ENCODE peak calls at places on chromosome 12, in four cellular contexts. J is GM12878, K is H1, C is K562. M is an unnamed sample.
A peak's percentile ranks its signal among the peaks of the same experiment; 100 is the strongest.

GRCh38 chr12:28023156-28023887 is 50.8 kb upstream of the PTHLH start:
- DNase-seq in K (no peak), J (no peak), C (no peak), M (peak; percentile 87)

GRCh38 chr12:117284160-117284559 is 77.3 kb downstream of the NOS1 start:
- DNase-seq in J (no peak), K (no peak), C (no peak), M (no peak)

GRCh38 chr12:13982010-13982409 is 608 bp upstream of the GRIN2B start:
- DNase-seq in J (no peak), K (peak; percentile 96), C (peak; percentile 11), M (peak; percentile 81)

GRCh38 chr12:88993655-88994054 is 358.6 kb downstream of the DUSP6 start:
- DNase-seq in K (no peak), J (no peak), C (no peak), M (peak; percentile 18)

GRCh38 chr12:45483571-45483970 is 245.9 kb upstream of the ARID2 start:
- DNase-seq in C (no peak), K (no peak), J (no peak), M (no peak)

GRCh38 chr12:128644664-128645296 is 179.0 kb downstream of the SLC15A4 start:
- DNase-seq in J (no peak), C (peak; percentile 59), K (peak; percentile 93), M (peak; percentile 19)

GRCh38 chr12:34390846-34391700 is 368.8 kb downstream of the ALG10 start:
- DNase-seq in K (no peak), J (no peak), C (no peak), M (no peak)

GRCh38 chr12:12003609-12004008 is 67.1 kb upstream of the BCL2L14 start:
- DNase-seq in K (no peak), J (no peak), C (no peak), M (no peak)

DNA sequence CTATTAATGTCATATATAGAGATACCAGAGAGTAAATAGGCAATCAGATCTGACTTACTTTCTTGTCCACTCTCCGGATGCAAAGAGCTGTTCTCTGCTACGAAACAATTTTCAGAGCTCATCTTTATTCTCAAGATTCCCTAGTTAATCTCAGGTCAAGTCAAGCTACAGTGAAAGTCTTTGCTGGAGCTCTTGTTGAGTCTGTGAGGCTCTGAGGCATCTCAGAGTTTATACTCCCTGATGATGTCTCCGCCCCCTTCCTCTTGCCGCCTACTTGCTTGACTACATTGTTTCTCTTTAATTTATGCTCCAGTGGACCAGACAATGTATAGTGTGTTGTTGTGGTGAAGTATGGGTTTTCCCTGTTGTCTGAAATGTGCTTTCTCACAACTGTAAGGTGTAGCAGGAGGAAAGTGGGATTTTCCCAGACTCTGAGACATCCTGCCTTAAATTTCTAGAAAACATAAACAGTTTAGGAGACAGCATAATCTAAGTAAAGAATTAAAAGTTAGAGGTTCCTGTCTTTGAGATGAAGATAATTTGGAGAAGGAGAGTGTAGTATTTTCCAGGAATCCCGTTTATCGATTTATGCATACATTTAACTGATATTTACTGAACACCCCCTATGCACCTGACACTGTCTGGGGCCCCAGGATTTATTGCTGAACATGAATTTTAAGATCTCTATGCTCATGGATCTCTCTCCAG is at the start of gene CD69:
- DNase-seq in C (peak; percentile 12), J (peak; percentile 95), K (no peak), M (no peak)
- TF ChIP-seq CHD2 in C (no peak), J (peak; percentile 51), K (no peak), M (no peak)

GRCh38 chr12:112194601-112195247 is 69.4 kb downstream of the TRAFD1 start:
- DNase-seq in J (no peak), K (no peak), C (no peak), M (no peak)

GRCh38 chr12:112199136-112199535 is 73.8 kb downstream of the TRAFD1 start:
- DNase-seq in J (no peak), C (no peak), K (no peak), M (no peak)

GRCh38 chr12:112192475-112192874 is 67.1 kb downstream of the TRAFD1 start:
- DNase-seq in C (no peak), J (no peak), K (no peak), M (no peak)

GRCh38 chr12:112196476-112196875 is 71.1 kb downstream of the TRAFD1 start:
- DNase-seq in K (no peak), C (no peak), J (no peak), M (no peak)

DNA sequence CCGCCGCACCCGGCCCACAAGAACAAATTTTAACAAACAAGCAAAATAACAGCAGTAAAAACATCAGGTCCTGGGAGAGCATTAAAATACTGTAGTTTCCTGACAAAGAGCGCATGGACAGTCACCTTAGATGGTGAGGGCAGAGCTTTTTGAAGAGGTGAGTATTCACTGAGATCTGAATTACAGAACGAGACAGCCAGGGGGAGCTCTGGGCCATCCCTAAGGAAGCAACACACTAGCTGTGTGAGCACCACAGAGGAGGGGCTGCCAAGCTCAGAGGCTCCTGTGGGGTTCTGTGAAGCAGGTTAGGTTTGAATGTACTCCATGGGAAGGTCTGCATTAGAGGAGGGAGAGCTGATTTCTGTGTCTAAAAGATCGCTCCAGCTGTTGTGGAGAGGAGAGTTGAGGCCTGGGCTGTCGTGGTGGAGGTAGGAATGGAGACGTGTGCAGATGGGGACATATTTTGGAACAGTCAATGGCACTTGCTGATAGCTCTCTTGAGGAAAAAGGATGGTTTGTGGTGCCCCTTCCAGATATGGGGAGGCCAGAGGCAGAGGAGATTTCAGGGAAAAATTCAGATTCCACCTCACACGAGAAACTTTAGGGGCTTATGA is 72.9 kb downstream of the TRAFD1 start:
- DNase-seq in C (peak; percentile 31), K (peak; percentile 82), J (no peak), M (peak; percentile 75)
- TF ChIP-seq CHD2 in C (no peak), K (no peak), J (no peak), M (no peak)

DNA sequence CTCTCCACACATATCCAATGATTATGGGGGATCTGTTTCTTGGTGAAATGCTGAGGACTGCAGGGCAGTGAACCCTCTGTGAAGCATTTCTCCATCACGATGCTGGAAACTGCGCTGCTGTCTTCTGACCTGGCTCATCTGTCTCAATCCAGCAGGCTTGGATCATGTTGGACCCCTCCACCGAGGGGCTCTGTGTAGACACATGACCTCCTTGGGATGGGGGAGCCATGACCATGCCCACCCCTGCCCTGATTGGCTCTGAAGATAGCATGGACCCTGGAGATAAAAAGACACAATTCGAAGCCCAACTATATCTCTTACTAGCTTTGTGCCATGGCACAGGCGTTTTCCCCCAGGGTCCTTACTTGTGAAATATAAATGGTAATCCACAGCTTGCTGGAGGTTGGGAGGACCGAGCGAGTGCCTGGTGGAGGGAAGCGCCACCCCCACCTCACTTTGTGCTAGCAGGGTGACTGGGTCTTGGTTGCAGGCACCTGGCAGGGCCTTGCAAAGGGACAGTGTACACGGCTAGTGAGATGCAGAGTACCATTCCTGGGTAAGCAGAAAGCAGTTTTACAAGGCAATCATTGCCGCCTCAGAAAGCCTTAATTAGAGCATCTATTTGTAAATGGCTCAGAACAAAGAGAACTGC is 2.3 kb upstream of the KRT83 start:
- DNase-seq in C (no peak), J (no peak), K (no peak), M (no peak)
- TF ChIP-seq CHD2 in C (no peak), J (no peak), K (no peak), M (no peak)

DNA sequence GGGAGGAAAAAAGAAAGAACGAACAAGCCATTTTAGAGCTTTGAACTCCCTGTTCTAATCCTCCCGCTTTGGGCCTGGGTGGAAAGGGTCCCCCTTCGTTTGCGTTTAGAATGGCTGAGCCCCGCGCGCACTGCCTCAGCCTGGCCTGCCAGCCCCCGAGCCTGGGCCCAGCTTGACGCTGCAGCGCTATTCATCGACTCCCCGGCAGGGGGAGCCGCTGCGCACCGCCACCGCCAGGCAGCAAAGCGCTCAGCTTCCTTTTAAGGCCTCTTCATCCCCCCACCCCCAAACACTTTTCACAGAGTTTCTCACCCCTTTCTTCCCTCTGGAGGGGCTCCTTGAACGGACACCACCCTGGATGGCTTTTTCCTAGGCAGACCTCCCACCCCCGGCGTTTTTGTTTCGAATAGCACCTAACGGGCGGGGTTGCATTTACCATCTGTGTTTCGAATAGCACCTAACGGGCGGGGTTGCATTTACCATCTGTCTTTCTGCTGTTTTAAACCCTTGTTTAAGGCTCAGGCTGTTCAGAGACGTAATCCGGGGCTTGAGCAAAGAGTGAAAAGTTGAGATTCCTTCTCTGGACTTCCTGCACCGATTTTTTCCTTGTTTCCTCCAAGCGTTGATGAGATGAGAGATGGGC is 56.4 kb upstream of the PIWIL1 start:
- DNase-seq in J (no peak), K (peak; percentile 95), C (peak; percentile 65), M (peak; percentile 37)
- TF ChIP-seq CHD2 in J (no peak), K (no peak), C (no peak), M (no peak)

DNA sequence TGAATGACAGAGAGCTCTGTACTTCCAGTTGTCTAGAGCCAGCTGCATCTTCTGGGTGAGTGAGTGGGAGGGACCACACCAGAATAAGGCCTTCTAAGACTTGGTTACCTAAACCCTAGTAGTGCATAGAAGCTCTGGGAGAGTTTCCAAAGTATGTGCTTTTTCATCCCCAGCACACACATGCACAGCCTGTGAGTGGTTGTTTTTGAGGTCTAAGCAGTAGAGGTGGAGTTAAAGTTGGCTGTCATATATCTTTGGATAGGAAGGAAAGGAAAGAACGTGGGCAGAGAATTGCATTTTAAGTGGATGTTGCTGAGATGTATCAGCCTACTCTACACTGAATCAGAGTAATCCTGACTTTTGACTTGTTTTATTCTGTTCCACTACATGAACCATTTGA is 51.7 kb upstream of the PRICKLE1 start:
- DNase-seq in J (no peak), K (no peak), C (no peak), M (no peak)
- TF ChIP-seq CHD2 in J (no peak), K (no peak), C (no peak), M (no peak)

GRCh38 chr12:49766115-49766455 is 24.7 kb downstream of the TMBIM6 start:
- DNase-seq in K (no peak), C (no peak), J (no peak), M (no peak)

GRCh38 chr12:49764126-49764525 is 22.8 kb downstream of the TMBIM6 start:
- DNase-seq in C (no peak), J (no peak), K (no peak), M (no peak)

GRCh38 chr12:49763006-49763591 is 21.7 kb downstream of the TMBIM6 start:
- DNase-seq in J (no peak), K (peak; percentile 92), C (peak; percentile 71), M (peak; percentile 67)

GRCh38 chr12:49761677-49762467 is 20.5 kb downstream of the TMBIM6 start:
- DNase-seq in K (no peak), C (no peak), J (no peak), M (no peak)

GRCh38 chr12:49762468-49762847 is 21.1 kb downstream of the TMBIM6 start:
- DNase-seq in J (no peak), C (no peak), K (no peak), M (no peak)
- TF ChIP-seq CHD2 in J (no peak), C (no peak), K (no peak), M (no peak)

DNA sequence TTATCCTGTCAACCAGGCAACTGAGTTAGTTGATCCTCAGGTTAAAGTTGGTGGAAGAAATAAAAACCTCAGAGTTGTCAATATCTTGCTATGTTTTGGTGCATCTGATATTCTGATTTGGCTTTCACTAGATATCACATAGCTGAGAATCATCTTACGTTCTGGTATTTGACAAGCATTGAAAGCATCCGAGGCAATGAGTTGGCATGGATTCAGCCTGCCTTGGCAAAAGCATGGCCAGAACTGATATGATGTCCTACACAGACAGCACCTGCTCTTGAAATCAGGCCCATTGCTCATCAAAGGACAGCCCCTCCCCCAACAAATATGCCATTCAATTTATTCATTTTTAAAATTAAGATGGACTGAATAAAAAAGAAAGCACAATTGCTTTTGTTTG is 320.7 kb upstream of the ATP2B1 start:
- DNase-seq in K (no peak), C (no peak), J (no peak), M (no peak)
- TF ChIP-seq CHD2 in K (no peak), C (no peak), J (no peak), M (no peak)